ENCODE peak calls at places on chromosome 15, in five cellular contexts. A, Q, O, T and U are unnamed samples.

GRCh38 chr15:40343512-40343911 is 2.8 kb upstream of the CCDC9B start:
- DNase-seq in A (peak), Q (no peak), O (peak), T (peak), U (peak)

GRCh38 chr15:62075595-62076279 is 9.0 kb downstream of the C2CD4A start:
- DNase-seq in A (no peak), Q (no peak), O (peak), T (no peak), U (no peak)

GRCh38 chr15:70309716-70310115 is 212.0 kb upstream of the TLE3 start:
- DNase-seq in A (no peak), Q (no peak), O (no peak), T (no peak), U (no peak)

GRCh38 chr15:44492040-44492439 is 44.9 kb upstream of the EIF3J start:
- DNase-seq in A (no peak), Q (no peak), O (no peak), T (no peak), U (no peak)

GRCh38 chr15:38893920-38894259 is 329.3 kb upstream of the RASGRP1 start:
- DNase-seq in A (no peak), Q (no peak), O (no peak), T (no peak), U (no peak)

GRCh38 chr15:62068071-62068786 is 1.5 kb downstream of the C2CD4A start:
- DNase-seq in A (no peak), Q (peak), O (peak), T (no peak), U (no peak)

GRCh38 chr15:48759921-48760320 is 50.9 kb downstream of the CEP152 start:
- DNase-seq in A (no peak), Q (no peak), O (no peak), T (no peak), U (no peak)

GRCh38 chr15:91849749-91850161 is 3.8 kb upstream of the SLCO3A1 start:
- DNase-seq in A (no peak), Q (peak), O (peak), T (peak), U (no peak)

GRCh38 chr15:95591886-95592285 is 738.6 kb upstream of the NR2F2 start:
- DNase-seq in A (no peak), Q (no peak), O (peak), T (no peak), U (no peak)

GRCh38 chr15:70195808-70196304 is 98.1 kb upstream of the TLE3 start:
- DNase-seq in A (peak), Q (no peak), O (peak), T (peak), U (peak)

GRCh38 chr15:45133561-45133920 is 3.7 kb downstream of the DUOX1 start:
- DNase-seq in A (no peak), Q (peak), O (no peak), T (no peak), U (no peak)

GRCh38 chr15:99955181-99955525 is 221.9 kb upstream of the LYSMD4 start:
- DNase-seq in A (no peak), Q (no peak), O (no peak), T (no peak), U (no peak)

GRCh38 chr15:65832549-65833364 is 36.5 kb upstream of the RAB11A start:
- DNase-seq in A (peak), Q (peak), O (peak), T (peak), U (peak)

GRCh38 chr15:69853572-69853971 is 244.1 kb downstream of the TLE3 start:
- DNase-seq in A (no peak), Q (peak), O (peak), T (peak), U (peak)

GRCh38 chr15:83571820-83572707 is 81.9 kb upstream of the ADAMTSL3 start:
- DNase-seq in A (no peak), Q (peak), O (peak), T (no peak), U (no peak)

GRCh38 chr15:55858661-55859060 is 115.7 kb upstream of the PRTG start:
- DNase-seq in A (no peak), Q (no peak), O (peak), T (peak), U (no peak)

GRCh38 chr15:39720721-39721611 is 61.7 kb downstream of the FSIP1 start:
- DNase-seq in A (no peak), Q (no peak), O (peak), T (peak), U (no peak)

GRCh38 chr15:98597666-98598065 is 50.7 kb upstream of the IGF1R start:
- DNase-seq in A (no peak), Q (no peak), O (no peak), T (no peak), U (no peak)

GRCh38 chr15:70794596-70795310 is 31.4 kb upstream of the UACA start:
- DNase-seq in A (no peak), Q (no peak), O (peak), T (peak), U (no peak)

GRCh38 chr15:40428183-40428582 is 12.6 kb upstream of the BAHD1 start:
- DNase-seq in A (no peak), Q (no peak), O (no peak), T (no peak), U (no peak)

GRCh38 chr15:45641374-45641778 is 6.5 kb downstream of the SQOR start:
- DNase-seq in A (no peak), Q (no peak), O (peak), T (peak), U (no peak)

GRCh38 chr15:34223904-34224596 is 766 bp upstream of the EMC4 start:
- DNase-seq in A (no peak), Q (no peak), O (no peak), T (no peak), U (no peak)

GRCh38 chr15:64623347-64624024 is 151.9 kb downstream of the RBPMS2 start:
- DNase-seq in A (no peak), Q (no peak), O (no peak), T (no peak), U (no peak)

GRCh38 chr15:66224946-66225345 is 28.6 kb downstream of the MEGF11 start:
- DNase-seq in A (no peak), Q (no peak), O (no peak), T (no peak), U (no peak)

GRCh38 chr15:72147416-72147815 is 29.2 kb downstream of the SENP8 start:
- DNase-seq in A (no peak), Q (no peak), O (no peak), T (no peak), U (no peak)

GRCh38 chr15:51234181-51234927 is 104.0 kb downstream of the CYP19A1 start:
- DNase-seq in A (no peak), Q (no peak), O (no peak), T (no peak), U (no peak)

GRCh38 chr15:60091150-60091549 is 87.0 kb downstream of the FOXB1 start:
- DNase-seq in A (no peak), Q (no peak), O (peak), T (peak), U (peak)

GRCh38 chr15:59373215-59373614 is 544 bp upstream of the MYO1E start:
- DNase-seq in A (no peak), Q (no peak), O (no peak), T (no peak), U (no peak)

GRCh38 chr15:36373549-36373948 is 205.9 kb upstream of the CDIN1 start:
- DNase-seq in A (no peak), Q (no peak), O (no peak), T (no peak), U (no peak)

GRCh38 chr15:89112341-89112971 is 24.2 kb downstream of the ABHD2 start:
- DNase-seq in A (no peak), Q (no peak), O (no peak), T (no peak), U (peak)

GRCh38 chr15:63895194-63895593 is 61.4 kb upstream of the HERC1 start:
- DNase-seq in A (no peak), Q (no peak), O (no peak), T (no peak), U (no peak)

GRCh38 chr15:25056484-25057429 is 102.0 kb downstream of the SNRPN start:
- DNase-seq in A (no peak), Q (no peak), O (no peak), T (no peak), U (no peak)

GRCh38 chr15:67183443-67184169 is 70.9 kb downstream of the AAGAB start:
- DNase-seq in A (no peak), Q (no peak), O (peak), T (no peak), U (no peak)

GRCh38 chr15:48330855-48331795 is at the start of gene DUT:
- DNase-seq in A (peak), Q (peak), O (peak), T (peak), U (peak)

GRCh38 chr15:31869640-31870335 is 160.5 kb upstream of the CHRNA7 start:
- DNase-seq in A (no peak), Q (no peak), O (peak), T (no peak), U (no peak)

GRCh38 chr15:62697636-62698035 is 344.9 kb upstream of the TPM1 start:
- DNase-seq in A (no peak), Q (no peak), O (no peak), T (no peak), U (no peak)

GRCh38 chr15:90760661-90761232 is 43.6 kb downstream of the BLM start:
- DNase-seq in A (no peak), Q (no peak), O (no peak), T (no peak), U (no peak)

GRCh38 chr15:90761629-90762028 is 44.5 kb downstream of the BLM start:
- DNase-seq in A (no peak), Q (no peak), O (no peak), T (no peak), U (no peak)

GRCh38 chr15:90762109-90762508 is 45.0 kb downstream of the BLM start:
- DNase-seq in A (peak), Q (peak), O (peak), T (peak), U (no peak)

GRCh38 chr15:90756916-90757315 is 39.8 kb downstream of the BLM start:
- DNase-seq in A (no peak), Q (no peak), O (no peak), T (no peak), U (no peak)

GRCh38 chr15:90757461-90757860 is 40.3 kb downstream of the BLM start:
- DNase-seq in A (no peak), Q (no peak), O (no peak), T (no peak), U (no peak)
- H3K4me3 ChIP-seq in A (no peak), Q (no peak), O (no peak), T (no peak), U (no peak)

GRCh38 chr15:78419331-78419730 is 18.7 kb upstream of the IREB2 start:
- DNase-seq in A (no peak), Q (no peak), O (no peak), T (no peak), U (no peak)

GRCh38 chr15:78418681-78419080 is 19.3 kb upstream of the IREB2 start:
- DNase-seq in A (no peak), Q (no peak), O (no peak), T (no peak), U (no peak)

GRCh38 chr15:78418239-78418638 is 19.8 kb upstream of the IREB2 start:
- DNase-seq in A (no peak), Q (no peak), O (no peak), T (peak), U (no peak)

GRCh38 chr15:78414608-78415250 is 23.3 kb upstream of the IREB2 start:
- DNase-seq in A (no peak), Q (no peak), O (no peak), T (no peak), U (no peak)

DNA sequence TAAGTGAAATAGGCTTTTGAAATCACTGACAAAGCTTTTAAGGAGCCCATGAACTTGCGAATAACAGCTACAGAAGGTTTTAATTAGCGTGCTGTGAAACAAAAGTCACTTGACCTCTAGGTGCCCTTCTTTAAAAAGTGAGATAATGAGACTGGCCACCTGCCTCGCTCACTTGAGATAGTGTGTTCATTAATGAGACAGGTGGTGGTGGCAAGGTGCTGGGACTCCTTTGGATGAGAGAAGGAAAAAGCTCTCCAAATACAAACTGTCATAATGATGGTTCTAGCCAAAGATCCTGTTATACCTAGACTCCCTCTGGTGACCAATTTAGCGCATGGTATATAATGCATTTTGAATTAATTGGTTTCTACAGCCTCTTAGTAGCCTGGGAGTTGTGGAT is 22.7 kb upstream of the IREB2 start:
- DNase-seq in A (no peak), Q (peak), O (peak), T (peak), U (no peak)
- TF ChIP-seq CTCF in A (no peak), Q (peak), O (peak), T (peak), U (peak)

GRCh38 chr15:78621810-78622402 is 1.1 kb upstream of the CHRNA3 start:
- DNase-seq in A (no peak), Q (no peak), O (no peak), T (no peak), U (no peak)

GRCh38 chr15:78619022-78619950 is 1.5 kb downstream of the CHRNA3 start:
- DNase-seq in A (no peak), Q (no peak), O (no peak), T (no peak), U (no peak)

GRCh38 chr15:78618490-78618934 is 2.3 kb downstream of the CHRNA3 start:
- DNase-seq in A (peak), Q (peak), O (peak), T (peak), U (peak)

GRCh38 chr15:78620021-78620838 is 566 bp downstream of the CHRNA3 start:
- DNase-seq in A (no peak), Q (peak), O (peak), T (no peak), U (no peak)

GRCh38 chr15:78620839-78621421 is at the start of gene CHRNA3:
- DNase-seq in A (no peak), Q (peak), O (no peak), T (no peak), U (no peak)
- H3K4me3 ChIP-seq in A (peak), Q (peak), O (no peak), T (peak), U (peak)

DNA sequence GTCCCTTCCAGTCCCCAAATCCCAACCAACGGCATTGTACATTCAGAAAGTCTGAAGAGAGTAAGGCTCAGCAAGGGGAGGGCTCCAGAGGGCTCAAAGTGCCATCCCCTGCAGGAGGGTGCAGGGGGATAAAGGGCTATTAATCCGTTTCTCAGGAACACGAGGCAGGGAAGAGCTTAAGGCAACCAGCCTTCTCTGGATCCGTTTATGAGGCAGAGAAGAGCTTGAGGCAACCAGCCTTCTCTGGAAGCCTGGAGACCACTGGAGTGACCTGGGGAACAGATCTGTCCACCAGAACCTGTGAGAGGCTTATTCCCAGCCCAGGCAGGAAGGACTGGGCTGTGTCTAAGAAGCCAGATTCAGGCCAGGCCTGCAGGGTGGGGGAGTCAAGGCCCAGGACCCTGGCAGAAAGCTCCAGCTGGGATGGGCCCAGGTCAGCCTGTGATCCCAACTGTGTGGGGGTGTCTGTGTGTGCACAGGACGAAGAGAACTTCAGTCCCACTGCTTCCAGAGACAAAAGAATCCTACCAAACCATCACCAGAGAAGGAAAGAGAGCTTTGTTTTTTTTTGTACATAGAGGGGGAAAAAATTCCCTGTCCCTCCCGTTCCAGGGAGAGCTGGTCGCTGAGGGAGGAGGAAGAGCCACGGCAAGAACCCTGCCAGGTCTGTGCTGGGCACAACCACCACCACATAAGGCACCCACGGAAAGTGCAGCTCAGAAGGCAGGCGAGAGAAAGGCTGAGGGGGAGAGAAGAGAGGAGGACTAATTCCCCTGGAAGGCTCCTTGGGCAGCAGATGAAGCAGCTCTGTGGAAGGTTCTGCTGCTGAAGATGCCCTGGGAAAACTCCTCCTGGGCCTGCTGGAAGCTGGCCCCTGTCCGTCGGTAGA is 1.6 kb upstream of the ULK3 start:
- DNase-seq in A (no peak), Q (no peak), O (no peak), T (no peak), U (no peak)
- TF ChIP-seq CTCF in A (no peak), Q (no peak), O (no peak), T (no peak), U (no peak)

GRCh38 chr15:80073197-80073596 is 13.7 kb downstream of the ZFAND6 start:
- DNase-seq in A (no peak), Q (no peak), O (no peak), T (no peak), U (no peak)

GRCh38 chr15:80068578-80068977 is 9.1 kb downstream of the ZFAND6 start:
- DNase-seq in A (no peak), Q (no peak), O (no peak), T (no peak), U (no peak)

GRCh38 chr15:80070840-80071239 is 11.4 kb downstream of the ZFAND6 start:
- DNase-seq in A (no peak), Q (peak), O (peak), T (no peak), U (no peak)

GRCh38 chr15:80071652-80072051 is 12.2 kb downstream of the ZFAND6 start:
- DNase-seq in A (no peak), Q (no peak), O (no peak), T (no peak), U (no peak)

DNA sequence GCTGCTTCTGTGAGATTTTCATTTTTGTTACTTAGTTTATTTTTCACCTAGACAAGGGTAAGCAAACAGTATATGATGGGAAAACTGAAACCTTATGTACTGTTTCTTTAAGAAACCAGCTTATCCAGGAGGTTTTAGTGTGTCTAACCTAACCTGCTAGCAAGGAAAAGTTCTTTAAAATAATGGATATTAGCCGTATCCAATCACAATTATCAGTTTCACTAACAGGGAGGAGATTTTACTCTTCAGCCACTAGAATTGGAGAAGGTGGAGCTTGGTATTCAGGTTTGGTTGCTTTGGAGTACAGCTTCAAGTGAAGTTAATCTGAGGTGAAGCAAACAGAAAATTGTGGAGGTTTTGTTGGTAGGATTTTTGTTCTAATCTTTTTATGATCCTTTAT is 12.8 kb downstream of the ZFAND6 start:
- DNase-seq in A (no peak), Q (peak), O (peak), T (peak), U (peak)
- H3K4me3 ChIP-seq in A (peak), Q (peak), O (peak), T (peak), U (peak)

GRCh38 chr15:93018574-93018973 is 70.4 kb downstream of the RGMA start:
- DNase-seq in A (no peak), Q (no peak), O (peak), T (no peak), U (no peak)
- TF ChIP-seq CTCF in A (no peak), Q (peak), O (peak), T (peak), U (peak)